ENCODE peak calls at places on chromosomes 3 and 15, in six cellular contexts. C is amygdala, A is Kasumi-1, J is astrocyte of the spinal cord, K is NCI-H1436, E is upper lobe of left lung. V is an unnamed sample.
A peak's percentile ranks its signal among the peaks of the same experiment; 100 is the strongest.

GRCh38 chr3:52123106-52123708 is 31.0 kb downstream of the POC1A start:
- DNase-seq in J (peak; percentile 69), K (peak; percentile 11), C (peak; percentile 61), E (peak; percentile 83), A (peak; percentile 64), V (peak; percentile 6)

GRCh38 chr3:64291345-64291744 is 66.1 kb upstream of the PRICKLE2 start:
- DNase-seq in J (peak; percentile 83), E (no peak), A (no peak), K (no peak), C (no peak), V (no peak)

GRCh38 chr3:34998905-34999304 is 640.4 kb upstream of the ARPP21 start:
- DNase-seq in J (no peak), K (no peak), A (no peak), E (no peak), C (no peak), V (peak; percentile 20)

GRCh38 chr15:38229700-38230099 is 22.9 kb upstream of the SPRED1 start:
- DNase-seq in K (no peak), A (no peak), J (no peak), E (no peak), C (no peak), V (no peak)

GRCh38 chr3:21747376-21747775 is 3.6 kb downstream of the ZNF385D start:
- DNase-seq in K (no peak), A (no peak), J (peak; percentile 41), C (no peak), E (no peak), V (no peak)

GRCh38 chr3:157070600-157070999 is 89.3 kb downstream of the CCNL1 start:
- DNase-seq in J (no peak), K (no peak), A (no peak), C (no peak), E (no peak), V (no peak)

GRCh38 chr15:73239564-73240208 is 129.1 kb downstream of the HCN4 start:
- DNase-seq in E (no peak), J (no peak), K (no peak), A (no peak), C (no peak), V (no peak)

GRCh38 chr3:149363053-149363452 is 14.4 kb downstream of the TM4SF1 start:
- DNase-seq in A (no peak), J (no peak), E (no peak), C (no peak), K (no peak), V (no peak)

GRCh38 chr3:158773845-158774542 is 27.9 kb upstream of the MFSD1 start:
- DNase-seq in K (no peak), E (no peak), A (no peak), C (no peak), J (peak; percentile 23), V (no peak)

GRCh38 chr3:165883866-165884478 is 46.7 kb upstream of the BCHE start:
- DNase-seq in K (peak; percentile 26), A (no peak), C (no peak), J (no peak), E (no peak), V (no peak)

GRCh38 chr15:48040166-48040817 is 80.5 kb upstream of the SLC24A5 start:
- DNase-seq in K (no peak), E (peak; percentile 55), C (no peak), A (no peak), J (peak; percentile 59), V (peak; percentile 78)

GRCh38 chr3:116005404-116005803 is 382.1 kb downstream of the GAP43 start:
- DNase-seq in K (peak; percentile 87), C (no peak), A (no peak), E (no peak), J (peak; percentile 96), V (peak; percentile 99)

GRCh38 chr15:66765478-66766281 is 63.6 kb downstream of the SMAD6 start:
- DNase-seq in A (peak; percentile 85), K (no peak), J (peak; percentile 53), E (peak; percentile 91), C (no peak), V (peak; percentile 79)

GRCh38 chr3:184568918-184569829 is 7.6 kb downstream of the EPHB3 start:
- DNase-seq in C (peak; percentile 43), J (peak; percentile 96), A (peak; percentile 32), E (peak; percentile 65), K (peak; percentile 21), V (no peak)

GRCh38 chr3:72176537-72177041 is 391.6 kb upstream of the PROK2 start:
- DNase-seq in C (no peak), E (no peak), K (no peak), J (no peak), A (no peak), V (no peak)

GRCh38 chr3:52388933-52389332 is 56.0 kb downstream of the SEMA3G start:
- DNase-seq in K (no peak), J (no peak), C (no peak), E (no peak), A (no peak), V (no peak)

GRCh38 chr15:28975766-28976179 is 90.0 kb downstream of the APBA2 start:
- DNase-seq in E (peak; percentile 52), C (no peak), J (peak; percentile 59), K (peak; percentile 16), A (peak; percentile 55), V (no peak)

GRCh38 chr15:29731865-29732264 is 90.4 kb downstream of the TJP1 start:
- DNase-seq in K (no peak), A (no peak), C (no peak), J (no peak), E (no peak), V (no peak)

GRCh38 chr3:152185941-152186630 is 82.6 kb upstream of the MBNL1 start:
- DNase-seq in A (no peak), J (no peak), C (no peak), K (no peak), E (no peak), V (no peak)

GRCh38 chr3:66483006-66483928 is 17.6 kb downstream of the LRIG1 start:
- DNase-seq in J (peak; percentile 84), A (no peak), C (peak; percentile 88), E (no peak), K (no peak), V (no peak)

GRCh38 chr3:126338796-126339241 is 18.4 kb downstream of the KLF15 start:
- DNase-seq in K (no peak), E (no peak), J (no peak), C (no peak), A (no peak), V (no peak)

GRCh38 chr3:25218362-25218761 is 209.7 kb upstream of the RARB start:
- DNase-seq in A (no peak), E (no peak), C (no peak), K (no peak), J (no peak), V (no peak)